ENCODE peak calls at places on chromosomes 16 and 17, in seven cellular contexts. One of them, this sample, is unnamed.
A peak's percentile ranks its signal among the peaks of the same experiment; 100 is the strongest.

GRCh38 chr17:13415877-13416416 is 185.8 kb downstream of the HS3ST3A1 start:
- DNase-seq in colonic mucosa: peak; percentile 57
- DNase-seq in IMR-90: peak; percentile 89
- DNase-seq in progenitor cell of endocrine pancreas: no peak
- DNase-seq in A549: no peak
- DNase-seq in fibroblast of pulmonary artery: peak; percentile 74
- DNase-seq in gastrocnemius medialis: no peak
- DNase-seq in this sample: no peak

GRCh38 chr17:57121308-57122042 is 36.4 kb downstream of the AKAP1 start:
- DNase-seq in colonic mucosa: no peak
- DNase-seq in IMR-90: peak; percentile 36
- DNase-seq in progenitor cell of endocrine pancreas: peak; percentile 35
- DNase-seq in A549: peak; percentile 77
- DNase-seq in fibroblast of pulmonary artery: peak; percentile 59
- DNase-seq in gastrocnemius medialis: no peak
- DNase-seq in this sample: peak; percentile 77

GRCh38 chr17:28592260-28592659 is 6.6 kb downstream of the SPAG5 start:
- DNase-seq in colonic mucosa: no peak
- DNase-seq in IMR-90: no peak
- DNase-seq in progenitor cell of endocrine pancreas: no peak
- DNase-seq in A549: no peak
- DNase-seq in fibroblast of pulmonary artery: no peak
- DNase-seq in gastrocnemius medialis: no peak
- DNase-seq in this sample: no peak

GRCh38 chr17:75407655-75408352 is 2.3 kb upstream of the GRB2 start:
- DNase-seq in colonic mucosa: no peak
- DNase-seq in IMR-90: no peak
- DNase-seq in progenitor cell of endocrine pancreas: no peak
- DNase-seq in A549: no peak
- DNase-seq in fibroblast of pulmonary artery: no peak
- DNase-seq in gastrocnemius medialis: no peak
- DNase-seq in this sample: no peak

GRCh38 chr16:24871891-24872290 is 26.1 kb downstream of the SLC5A11 start:
- DNase-seq in colonic mucosa: no peak
- DNase-seq in IMR-90: no peak
- DNase-seq in progenitor cell of endocrine pancreas: no peak
- DNase-seq in A549: no peak
- DNase-seq in fibroblast of pulmonary artery: no peak
- DNase-seq in gastrocnemius medialis: no peak
- DNase-seq in this sample: no peak

GRCh38 chr17:16443390-16444257 is 28.3 kb downstream of the TRPV2 start:
- DNase-seq in colonic mucosa: no peak
- DNase-seq in IMR-90: no peak
- DNase-seq in progenitor cell of endocrine pancreas: no peak
- DNase-seq in A549: no peak
- DNase-seq in fibroblast of pulmonary artery: no peak
- DNase-seq in gastrocnemius medialis: no peak
- DNase-seq in this sample: no peak

GRCh38 chr17:15411556-15412198 is 55.7 kb downstream of the CDRT4 start:
- DNase-seq in colonic mucosa: no peak
- DNase-seq in IMR-90: no peak
- DNase-seq in progenitor cell of endocrine pancreas: no peak
- DNase-seq in A549: no peak
- DNase-seq in fibroblast of pulmonary artery: no peak
- DNase-seq in gastrocnemius medialis: peak; percentile 73
- DNase-seq in this sample: no peak

GRCh38 chr17:48002920-48003685 is 32.2 kb downstream of the CDK5RAP3 start:
- DNase-seq in colonic mucosa: no peak
- DNase-seq in IMR-90: no peak
- DNase-seq in progenitor cell of endocrine pancreas: no peak
- DNase-seq in A549: no peak
- DNase-seq in fibroblast of pulmonary artery: no peak
- DNase-seq in gastrocnemius medialis: no peak
- DNase-seq in this sample: peak; percentile 84

GRCh38 chr17:79606487-79606886 is 4.4 kb downstream of the RBFOX3 start:
- DNase-seq in colonic mucosa: no peak
- DNase-seq in IMR-90: no peak
- DNase-seq in progenitor cell of endocrine pancreas: no peak
- DNase-seq in A549: no peak
- DNase-seq in fibroblast of pulmonary artery: no peak
- DNase-seq in gastrocnemius medialis: no peak
- DNase-seq in this sample: no peak

GRCh38 chr17:14461131-14461530 is 160.2 kb downstream of the HS3ST3B1 start:
- DNase-seq in colonic mucosa: no peak
- DNase-seq in IMR-90: no peak
- DNase-seq in progenitor cell of endocrine pancreas: no peak
- DNase-seq in A549: no peak
- DNase-seq in fibroblast of pulmonary artery: no peak
- DNase-seq in gastrocnemius medialis: no peak
- DNase-seq in this sample: no peak

GRCh38 chr17:67401598-67402504 is 24.8 kb downstream of the PITPNC1 start:
- DNase-seq in colonic mucosa: no peak
- DNase-seq in IMR-90: no peak
- DNase-seq in progenitor cell of endocrine pancreas: no peak
- DNase-seq in A549: no peak
- DNase-seq in fibroblast of pulmonary artery: no peak
- DNase-seq in gastrocnemius medialis: no peak
- DNase-seq in this sample: no peak

GRCh38 chr17:41959336-41960095 is 7.1 kb upstream of the CNP start:
- DNase-seq in colonic mucosa: no peak
- DNase-seq in IMR-90: peak; percentile 66
- DNase-seq in progenitor cell of endocrine pancreas: no peak
- DNase-seq in A549: peak; percentile 76
- DNase-seq in fibroblast of pulmonary artery: peak; percentile 78
- DNase-seq in gastrocnemius medialis: no peak
- DNase-seq in this sample: peak; percentile 63

GRCh38 chr17:81309140-81309858 is 14.2 kb upstream of the SLC38A10 start:
- DNase-seq in colonic mucosa: peak; percentile 97
- DNase-seq in IMR-90: peak; percentile 51
- DNase-seq in progenitor cell of endocrine pancreas: no peak
- DNase-seq in A549: peak; percentile 99
- DNase-seq in fibroblast of pulmonary artery: peak; percentile 56
- DNase-seq in gastrocnemius medialis: peak; percentile 94
- DNase-seq in this sample: peak; percentile 61

GRCh38 chr17:31558748-31559646 is 167.5 kb downstream of the RAB11FIP4 start:
- DNase-seq in colonic mucosa: peak; percentile 78
- DNase-seq in IMR-90: peak; percentile 80
- DNase-seq in progenitor cell of endocrine pancreas: peak; percentile 47
- DNase-seq in A549: peak; percentile 91
- DNase-seq in fibroblast of pulmonary artery: peak; percentile 79
- DNase-seq in gastrocnemius medialis: peak; percentile 70
- DNase-seq in this sample: peak; percentile 72

GRCh38 chr17:66272699-66273390 is 29.6 kb upstream of the PRKCA start:
- DNase-seq in colonic mucosa: no peak
- DNase-seq in IMR-90: peak; percentile 89
- DNase-seq in progenitor cell of endocrine pancreas: no peak
- DNase-seq in A549: peak; percentile 77
- DNase-seq in fibroblast of pulmonary artery: peak; percentile 65
- DNase-seq in gastrocnemius medialis: no peak
- DNase-seq in this sample: no peak

GRCh38 chr16:72910875-72911274 is 137.1 kb downstream of the ZFHX3 start:
- DNase-seq in colonic mucosa: no peak
- DNase-seq in IMR-90: no peak
- DNase-seq in progenitor cell of endocrine pancreas: no peak
- DNase-seq in A549: no peak
- DNase-seq in fibroblast of pulmonary artery: no peak
- DNase-seq in gastrocnemius medialis: no peak
- DNase-seq in this sample: no peak

GRCh38 chr16:35664091-35664693 is 2204.8 kb downstream of the TP53TG3F start:
- DNase-seq in colonic mucosa: no peak
- DNase-seq in IMR-90: no peak
- DNase-seq in progenitor cell of endocrine pancreas: no peak
- DNase-seq in A549: no peak
- DNase-seq in fibroblast of pulmonary artery: no peak
- DNase-seq in gastrocnemius medialis: no peak
- DNase-seq in this sample: no peak

GRCh38 chr16:50474138-50474537 is 74.1 kb upstream of the NKD1 start:
- DNase-seq in colonic mucosa: no peak
- DNase-seq in IMR-90: no peak
- DNase-seq in progenitor cell of endocrine pancreas: no peak
- DNase-seq in A549: no peak
- DNase-seq in fibroblast of pulmonary artery: no peak
- DNase-seq in gastrocnemius medialis: no peak
- DNase-seq in this sample: no peak

GRCh38 chr16:30030011-30030685 is 923 bp downstream of the TLCD3B start:
- DNase-seq in colonic mucosa: no peak
- DNase-seq in IMR-90: no peak
- DNase-seq in progenitor cell of endocrine pancreas: no peak
- DNase-seq in A549: no peak
- DNase-seq in fibroblast of pulmonary artery: no peak
- DNase-seq in gastrocnemius medialis: no peak
- DNase-seq in this sample: peak; percentile 40

GRCh38 chr16:3023669-3024478 is at the start of the genes HCFC1R1 and THOC6:
- DNase-seq in colonic mucosa: peak; percentile 99
- DNase-seq in IMR-90: peak; percentile 98
- DNase-seq in progenitor cell of endocrine pancreas: peak; percentile 86
- DNase-seq in A549: peak; percentile 83
- DNase-seq in fibroblast of pulmonary artery: peak; percentile 99
- DNase-seq in gastrocnemius medialis: peak; percentile 97
- DNase-seq in this sample: peak; percentile 95

GRCh38 chr16:6937641-6938040 is 395.0 kb upstream of the RBFOX1 start:
- DNase-seq in colonic mucosa: no peak
- DNase-seq in IMR-90: no peak
- DNase-seq in progenitor cell of endocrine pancreas: no peak
- DNase-seq in A549: no peak
- DNase-seq in fibroblast of pulmonary artery: no peak
- DNase-seq in gastrocnemius medialis: no peak
- DNase-seq in this sample: no peak

GRCh38 chr17:17682293-17682736 is 1.1 kb downstream of the RAI1 start:
- DNase-seq in colonic mucosa: peak; percentile 51
- DNase-seq in IMR-90: no peak
- DNase-seq in progenitor cell of endocrine pancreas: no peak
- DNase-seq in A549: peak; percentile 50
- DNase-seq in fibroblast of pulmonary artery: no peak
- DNase-seq in gastrocnemius medialis: no peak
- DNase-seq in this sample: peak; percentile 43

DNA sequence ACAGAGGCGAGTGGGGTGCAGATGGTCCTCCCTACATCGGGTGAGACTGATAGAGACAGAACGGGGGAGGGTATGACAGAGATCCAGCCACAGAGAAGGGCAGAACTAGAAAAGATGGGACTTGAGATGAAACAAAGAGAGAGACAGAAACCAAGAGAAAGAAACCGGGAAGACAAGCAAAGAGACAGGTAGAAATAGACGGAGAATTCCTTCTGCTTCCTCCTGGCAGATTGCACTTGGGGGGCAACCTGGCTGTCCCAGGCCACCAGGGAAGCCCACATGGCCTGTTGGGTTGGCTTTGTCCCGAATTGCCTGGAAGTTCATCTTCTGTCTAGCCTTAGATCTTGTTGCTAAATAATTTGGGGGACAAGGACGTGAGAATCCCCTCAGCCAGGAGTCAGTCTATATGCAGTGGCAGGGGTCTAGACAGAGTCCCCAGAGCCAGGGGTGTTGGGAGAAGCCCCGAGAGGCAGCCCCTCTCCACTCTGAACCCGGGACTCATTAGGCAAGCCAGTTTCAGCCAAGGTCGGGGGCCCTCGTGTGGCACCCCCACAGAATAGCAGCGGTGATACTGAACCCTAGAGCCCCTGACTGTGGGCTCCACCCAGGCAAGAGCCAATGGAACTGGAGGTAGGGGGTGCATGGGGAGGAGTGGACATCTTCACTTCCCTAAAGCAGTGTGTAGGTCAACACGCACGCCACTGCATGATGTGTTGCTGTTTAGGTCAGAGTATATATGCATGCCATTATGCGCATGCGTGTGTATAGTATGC is 626 bp upstream of the TSPOAP1 start:
- DNase-seq in colonic mucosa: no peak
- DNase-seq in IMR-90: no peak
- DNase-seq in progenitor cell of endocrine pancreas: no peak
- DNase-seq in A549: no peak
- DNase-seq in fibroblast of pulmonary artery: no peak
- DNase-seq in gastrocnemius medialis: no peak
- DNase-seq in this sample: peak; percentile 35
- TF ChIP-seq CTCF in colonic mucosa: no peak
- TF ChIP-seq CTCF in IMR-90: peak; percentile 25
- TF ChIP-seq CTCF in progenitor cell of endocrine pancreas: no peak
- TF ChIP-seq CTCF in A549: peak; percentile 36
- TF ChIP-seq CTCF in fibroblast of pulmonary artery: peak; percentile 16
- TF ChIP-seq CTCF in gastrocnemius medialis: no peak
- TF ChIP-seq CTCF in this sample: peak; percentile 13

DNA sequence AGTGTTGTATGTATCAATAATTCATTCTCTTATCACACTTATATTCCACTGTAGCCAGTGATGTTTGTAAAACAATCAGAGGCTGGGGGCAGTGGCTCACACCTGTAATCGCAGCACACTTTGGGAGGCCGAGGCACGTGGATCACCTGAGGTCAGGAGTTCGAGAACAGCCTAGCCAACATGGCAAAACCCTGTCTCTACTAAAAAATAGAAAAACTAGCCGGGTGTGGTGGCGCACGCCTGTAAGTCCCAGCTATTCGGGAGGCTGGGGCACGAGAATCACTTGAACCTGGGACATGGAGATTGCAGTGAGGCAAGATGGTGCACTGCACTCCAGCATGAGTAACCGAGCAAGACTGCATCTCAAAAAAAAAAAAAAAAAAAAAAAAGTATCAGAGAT is 217.0 kb downstream of the CPPED1 start:
- DNase-seq in colonic mucosa: no peak
- DNase-seq in IMR-90: no peak
- DNase-seq in progenitor cell of endocrine pancreas: no peak
- DNase-seq in A549: no peak
- DNase-seq in fibroblast of pulmonary artery: no peak
- DNase-seq in gastrocnemius medialis: no peak
- DNase-seq in this sample: no peak
- TF ChIP-seq CTCF in colonic mucosa: no peak
- TF ChIP-seq CTCF in IMR-90: no peak
- TF ChIP-seq CTCF in progenitor cell of endocrine pancreas: no peak
- TF ChIP-seq CTCF in A549: no peak
- TF ChIP-seq CTCF in fibroblast of pulmonary artery: no peak
- TF ChIP-seq CTCF in gastrocnemius medialis: no peak
- TF ChIP-seq CTCF in this sample: no peak

DNA sequence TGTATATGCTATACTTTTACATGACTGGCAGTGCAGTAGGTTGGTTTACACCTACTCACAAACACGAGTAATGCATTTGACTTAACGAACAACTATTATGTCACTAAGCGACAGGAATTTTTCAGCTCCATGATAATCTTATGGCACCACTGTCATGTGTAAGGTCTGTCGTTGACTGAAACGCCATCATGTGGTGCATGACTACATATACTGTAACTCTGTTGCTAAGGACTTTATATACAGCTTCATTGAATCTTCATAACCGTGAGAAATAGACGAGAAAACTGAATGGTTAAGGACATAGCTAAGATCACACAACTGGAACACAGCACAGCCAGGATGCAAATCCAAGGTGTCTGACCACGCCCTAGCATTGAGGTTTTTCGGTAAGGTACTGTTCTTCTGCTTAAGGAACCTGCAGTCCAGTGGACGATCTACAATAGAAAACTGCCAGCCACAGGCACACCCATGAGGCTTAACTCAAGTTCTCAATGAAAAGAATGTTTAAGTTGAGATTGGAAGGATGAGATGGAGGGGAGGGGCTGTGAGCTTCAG is 3.3 kb downstream of the CFAP20 start:
- DNase-seq in colonic mucosa: no peak
- DNase-seq in IMR-90: no peak
- DNase-seq in progenitor cell of endocrine pancreas: no peak
- DNase-seq in A549: no peak
- DNase-seq in fibroblast of pulmonary artery: no peak
- DNase-seq in gastrocnemius medialis: no peak
- DNase-seq in this sample: no peak
- TF ChIP-seq CTCF in colonic mucosa: no peak
- TF ChIP-seq CTCF in IMR-90: no peak
- TF ChIP-seq CTCF in progenitor cell of endocrine pancreas: no peak
- TF ChIP-seq CTCF in A549: no peak
- TF ChIP-seq CTCF in fibroblast of pulmonary artery: no peak
- TF ChIP-seq CTCF in gastrocnemius medialis: no peak
- TF ChIP-seq CTCF in this sample: no peak

GRCh38 chr16:66435896-66436295 is 8.8 kb downstream of the BEAN1 start:
- DNase-seq in colonic mucosa: no peak
- DNase-seq in IMR-90: no peak
- DNase-seq in progenitor cell of endocrine pancreas: no peak
- DNase-seq in A549: no peak
- DNase-seq in fibroblast of pulmonary artery: no peak
- DNase-seq in gastrocnemius medialis: no peak
- DNase-seq in this sample: no peak
- TF ChIP-seq CTCF in colonic mucosa: no peak
- TF ChIP-seq CTCF in IMR-90: no peak
- TF ChIP-seq CTCF in progenitor cell of endocrine pancreas: no peak
- TF ChIP-seq CTCF in A549: no peak
- TF ChIP-seq CTCF in fibroblast of pulmonary artery: no peak
- TF ChIP-seq CTCF in gastrocnemius medialis: no peak
- TF ChIP-seq CTCF in this sample: no peak

This sample was measured in glutamatergic neuron.